ENCODE peak calls at places on chromosome 19, in four cellular contexts. Z, I, M and G are unnamed samples.
A peak's percentile ranks its signal among the peaks of the same experiment; 100 is the strongest.

GRCh38 chr19:27672309-27673047 is 1540.5 kb downstream of the UQCRFS1 start:
- DNase-seq in M (peak; percentile 32), Z (no peak), I (no peak), G (no peak)

GRCh38 chr19:28553005-28553404 is 659.9 kb downstream of the UQCRFS1 start:
- DNase-seq in M (no peak), Z (no peak), I (no peak), G (no peak)

GRCh38 chr19:57682226-57682766 is 519 bp downstream of the ZNF551 start:
- DNase-seq in I (no peak), Z (no peak), M (no peak), G (peak; percentile 8)

GRCh38 chr19:343941-344624 is 513 bp downstream of the MIER2 start:
- DNase-seq in Z (peak; percentile 77), I (peak; percentile 23), M (no peak), G (no peak)

GRCh38 chr19:48477067-48477685 is 8.0 kb downstream of the CYTH2 start:
- DNase-seq in Z (no peak), I (no peak), M (no peak), G (no peak)

GRCh38 chr19:45496349-45496953 is 396 bp downstream of the RTN2 start:
- DNase-seq in Z (peak; percentile 91), M (no peak), I (no peak), G (no peak)

GRCh38 chr19:32241957-32242710 is 103.3 kb upstream of the ZNF507 start:
- DNase-seq in Z (no peak), M (no peak), I (no peak), G (no peak)

GRCh38 chr19:15248648-15249559 is 16.7 kb upstream of the EPHX3 start:
- DNase-seq in I (peak; percentile 94), M (peak; percentile 89), Z (peak; percentile 87), G (peak; percentile 94)

GRCh38 chr19:15449620-15450527 is at the start of gene WIZ:
- DNase-seq in Z (peak; percentile 94), M (peak; percentile 91), I (peak; percentile 74), G (peak; percentile 40)

GRCh38 chr19:41937976-41938375 is 9.7 kb upstream of the ERFL start:
- DNase-seq in I (no peak), Z (no peak), M (no peak), G (no peak)

GRCh38 chr19:43895727-43896126 is 39.4 kb downstream of the ZNF45 start:
- DNase-seq in I (no peak), M (no peak), Z (no peak), G (peak; percentile 11)

GRCh38 chr19:43725468-43725867 is 9.6 kb downstream of the IRGC start:
- DNase-seq in Z (no peak), I (no peak), M (no peak), G (no peak)

GRCh38 chr19:51372649-51373504 is at the start of gene NKG7:
- DNase-seq in I (no peak), M (no peak), Z (no peak), G (no peak)

GRCh38 chr19:16621165-16621800 is 6.7 kb downstream of the MED26 start:
- DNase-seq in I (no peak), Z (no peak), M (no peak), G (no peak)

GRCh38 chr19:16198363-16198636 is 589 bp downstream of the AP1M1 start:
- DNase-seq in Z (no peak), I (no peak), M (no peak), G (no peak)

GRCh38 chr19:46878613-46879375 is 18.0 kb downstream of the ARHGAP35 start:
- DNase-seq in I (peak; percentile 93), Z (no peak), M (no peak), G (peak; percentile 93)

GRCh38 chr19:32012206-32012605 is 333.2 kb upstream of the ZNF507 start:
- DNase-seq in I (no peak), M (no peak), Z (no peak), G (no peak)

GRCh38 chr19:48511800-48512503 is at the start of gene LMTK3:
- DNase-seq in I (no peak), Z (no peak), M (no peak), G (peak; percentile 21)

GRCh38 chr19:48363500-48363809 is 285 bp downstream of the TMEM143 start:
- DNase-seq in M (no peak), I (no peak), Z (no peak), G (peak; percentile 11)

GRCh38 chr19:45113628-45114027 is 20.6 kb downstream of the PPP1R37 start:
- DNase-seq in Z (no peak), M (no peak), I (no peak), G (no peak)

GRCh38 chr19:17606786-17607185 is 51.3 kb downstream of the COLGALT1 start:
- DNase-seq in I (no peak), M (no peak), Z (no peak), G (no peak)

GRCh38 chr19:15829277-15829770 is 13.9 kb upstream of the OR10H1 start:
- DNase-seq in M (no peak), I (no peak), Z (no peak), G (no peak)

GRCh38 chr19:16076958-16077611 is 790 bp downstream of the TPM4 start:
- DNase-seq in M (peak; percentile 75), I (no peak), Z (peak; percentile 90), G (no peak)

GRCh38 chr19:32676186-32676894 is 692 bp downstream of the RGS9BP start:
- DNase-seq in Z (peak; percentile 84), M (no peak), I (no peak), G (no peak)

GRCh38 chr19:2048104-2048958 is 2.7 kb downstream of the MKNK2 start:
- DNase-seq in M (no peak), Z (no peak), I (no peak), G (no peak)

GRCh38 chr19:58033741-58034475 is at the start of gene ZSCAN1:
- DNase-seq in M (peak; percentile 90), I (peak; percentile 81), Z (peak; percentile 85), G (peak; percentile 63)

GRCh38 chr19:50432221-50432626 is 468 bp upstream of the MYBPC2 start:
- DNase-seq in M (no peak), I (peak; percentile 10), Z (no peak), G (no peak)

GRCh38 chr19:28519950-28520861 is 692.7 kb downstream of the UQCRFS1 start:
- DNase-seq in I (no peak), Z (no peak), M (no peak), G (peak; percentile 29)

GRCh38 chr19:53903055-53903680 is 5.9 kb upstream of the CACNG7 start:
- DNase-seq in M (no peak), Z (no peak), I (peak; percentile 37), G (peak; percentile 50)

GRCh38 chr19:42473686-42474085 is 30.9 kb upstream of the CXCL17 start:
- DNase-seq in I (no peak), M (no peak), Z (no peak), G (no peak)

GRCh38 chr19:44729516-44730033 is 18.9 kb upstream of the BCL3 start:
- DNase-seq in M (no peak), I (no peak), Z (no peak), G (no peak)

GRCh38 chr19:51431124-51431523 is 13.7 kb upstream of the SIGLEC10 start:
- DNase-seq in I (no peak), Z (no peak), M (no peak), G (no peak)

GRCh38 chr19:42255766-42256750 is 1.1 kb upstream of the ERF start:
- DNase-seq in M (peak; percentile 69), I (peak; percentile 54), Z (no peak), G (peak; percentile 44)

GRCh38 chr19:1406496-1406817 is 929 bp upstream of the DAZAP1 start:
- DNase-seq in I (no peak), Z (no peak), M (no peak), G (no peak)

GRCh38 chr19:48393559-48394330 is at the start of gene GRIN2D:
- DNase-seq in Z (peak; percentile 76), I (peak; percentile 24), M (no peak), G (no peak)

GRCh38 chr19:1837625-1838105 is 10.6 kb downstream of the REXO1 start:
- DNase-seq in I (no peak), Z (no peak), M (peak; percentile 35), G (peak; percentile 30)

GRCh38 chr19:31214086-31214485 is 135.2 kb downstream of the TSHZ3 start:
- DNase-seq in M (peak; percentile 19), Z (peak; percentile 80), I (peak; percentile 100), G (peak; percentile 99)

GRCh38 chr19:21559444-21559843 is 54.0 kb downstream of the ZNF429 start:
- DNase-seq in M (no peak), Z (no peak), I (no peak), G (no peak)
- H3K4me3 ChIP-seq in M (no peak overlapping the region), Z (no peak overlapping the region), I (no peak overlapping the region), G (no peak overlapping the region)

GRCh38 chr19:12794196-12794921 is 3.1 kb downstream of the JUNB start:
- DNase-seq in Z (no peak), I (peak; percentile 64), M (no peak), G (peak; percentile 57)

GRCh38 chr19:12792048-12792852 is 964 bp downstream of the JUNB start:
- DNase-seq in M (peak; percentile 75), Z (peak; percentile 95), I (peak; percentile 45), G (peak; percentile 54)

GRCh38 chr19:12794936-12795335 is 3.6 kb downstream of the JUNB start:
- DNase-seq in M (no peak), Z (peak; percentile 22), I (no peak), G (no peak)

GRCh38 chr19:12792853-12793289 is 1.6 kb downstream of the JUNB start:
- DNase-seq in I (no peak), M (no peak), Z (no peak), G (no peak)

GRCh38 chr19:12793290-12794195 is 2.3 kb downstream of the JUNB start:
- DNase-seq in I (peak; percentile 96), M (peak; percentile 93), Z (peak; percentile 98), G (peak; percentile 92)
- TF ChIP-seq CTCF in I (no peak), M (no peak), Z (peak; percentile 20), G (no peak)

DNA sequence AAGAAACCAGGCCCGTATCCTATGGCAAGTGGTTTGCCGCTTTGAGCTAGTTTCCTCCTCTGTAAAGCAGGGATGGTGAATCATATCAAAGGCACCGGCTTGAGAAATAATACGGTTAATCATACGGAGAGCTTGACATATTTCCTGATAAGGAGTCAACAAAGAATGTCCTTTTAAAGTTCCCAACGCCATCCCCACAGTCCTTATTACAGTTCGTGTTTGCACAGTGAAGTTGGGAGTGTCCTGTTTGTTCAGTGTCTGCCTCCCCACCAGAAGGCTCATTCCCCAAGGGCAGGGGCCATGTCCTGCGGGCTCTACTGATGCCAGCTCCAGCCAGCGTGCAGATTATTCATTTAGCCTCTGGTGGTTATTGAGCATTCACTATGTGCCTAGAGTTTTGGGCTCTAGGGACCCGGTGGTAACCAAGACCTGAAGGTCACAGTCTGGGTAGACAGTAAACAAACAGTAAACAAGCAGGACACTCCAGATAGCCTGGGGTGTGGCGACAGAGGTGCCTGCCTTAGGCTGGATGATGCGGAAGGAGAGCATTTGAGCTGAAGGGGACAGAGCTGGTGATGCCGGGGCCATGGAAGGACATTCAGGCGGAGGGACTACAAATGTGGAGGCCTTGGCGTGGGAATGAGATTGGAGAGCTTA is 6.3 kb downstream of the GRAMD1A start:
- DNase-seq in M (no peak), Z (peak; percentile 74), I (peak; percentile 59), G (peak; percentile 42)
- H3K4me3 ChIP-seq in M (no peak overlapping the region), Z (no peak overlapping the region), I (no peak overlapping the region), G (no peak overlapping the region)

GRCh38 chr19:38917921-38918491 is 6.0 kb upstream of the CCER2 start:
- DNase-seq in M (no peak), I (no peak), Z (no peak), G (peak; percentile 9)
- TF ChIP-seq CTCF in M (peak; percentile 26), I (peak; percentile 16), Z (no peak), G (peak; percentile 5)